ENCODE peak calls at places on chromosomes 1 and 21, in four cellular contexts. Q, X, Y and L are unnamed samples.

GRCh38 chr1:52356818-52357355 is 9.1 kb downstream of the CC2D1B start:
- DNase-seq in Q (no peak), X (no peak), Y (no peak), L (no peak)

GRCh38 chr1:79262745-79263258 is 256.3 kb upstream of the ADGRL4 start:
- DNase-seq in Q (no peak), X (no peak), Y (no peak), L (no peak)

GRCh38 chr1:202593845-202594244 is 116.4 kb downstream of the SYT2 start:
- DNase-seq in Q (no peak), Y (no peak), X (no peak), L (no peak)

GRCh38 chr1:15206418-15207030 is 40.5 kb upstream of the FHAD1 start:
- DNase-seq in Q (no peak), X (no peak), Y (no peak), L (no peak)

GRCh38 chr1:96968582-96969378 is 247.2 kb downstream of the PTBP2 start:
- DNase-seq in Y (no peak), X (peak), Q (no peak), L (no peak)

GRCh38 chr21:29163381-29164115 is 33.1 kb downstream of the MAP3K7CL start:
- DNase-seq in Q (no peak), X (peak), Y (no peak), L (no peak)

GRCh38 chr1:180188103-180188506 is 33.4 kb downstream of the QSOX1 start:
- DNase-seq in Q (peak), Y (no peak), X (peak), L (no peak)

GRCh38 chr1:219120625-219121544 is 52.8 kb upstream of the LYPLAL1 start:
- DNase-seq in Q (no peak), X (peak), Y (no peak), L (peak)

GRCh38 chr1:206547104-206547503 is 39.8 kb downstream of the RASSF5 start:
- DNase-seq in Q (no peak), Y (no peak), X (no peak), L (no peak)

GRCh38 chr1:23100074-23100748 is 68.4 kb downstream of the LUZP1 start:
- DNase-seq in Y (peak), Q (no peak), X (peak), L (no peak)

GRCh38 chr1:23098463-23099170 is 70.0 kb downstream of the LUZP1 start:
- DNase-seq in Y (peak), Q (no peak), X (peak), L (peak)

GRCh38 chr1:23101101-23101827 is 67.4 kb downstream of the LUZP1 start:
- DNase-seq in X (no peak), Q (no peak), Y (no peak), L (no peak)

GRCh38 chr1:23097316-23097715 is 71.3 kb downstream of the LUZP1 start:
- DNase-seq in X (no peak), Q (no peak), Y (no peak), L (no peak)

GRCh38 chr1:23099171-23099536 is 69.5 kb downstream of the LUZP1 start:
- DNase-seq in X (no peak), Y (no peak), Q (no peak), L (no peak)
- H3K27ac ChIP-seq in X (no peak), Y (no peak), Q (no peak), L (no peak)

DNA sequence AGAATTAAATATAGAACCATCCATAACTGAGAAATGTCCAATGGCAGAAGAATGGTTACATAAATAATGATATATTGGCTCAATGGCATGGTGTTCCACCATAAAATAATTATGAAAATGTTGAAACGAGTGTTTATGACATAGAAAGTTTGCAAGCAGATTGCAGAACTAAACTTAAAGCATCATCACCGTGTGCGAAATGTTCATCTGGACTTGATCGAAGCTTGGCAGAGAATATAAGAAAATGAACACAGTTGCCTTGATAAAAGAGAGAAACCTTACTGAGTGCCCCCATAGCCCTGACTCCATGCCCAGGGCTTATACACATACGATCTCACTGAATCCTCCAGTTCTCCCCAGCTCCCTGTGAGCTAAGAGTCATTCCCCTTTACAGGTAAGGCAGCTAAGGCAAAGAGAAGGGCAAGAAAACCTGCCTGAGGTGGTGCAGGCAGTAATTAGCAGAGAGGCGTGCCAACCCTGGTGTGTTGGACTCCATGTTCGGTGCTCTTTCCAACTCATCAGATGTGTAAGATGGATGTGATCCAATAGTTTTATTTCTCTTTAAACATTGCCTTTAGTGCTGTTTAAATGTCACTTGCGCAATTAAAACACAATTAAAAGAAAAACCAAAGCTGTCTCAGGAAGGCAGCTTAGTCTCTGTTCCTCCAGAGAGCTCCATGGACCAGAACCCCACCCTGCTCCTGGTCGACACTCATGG is 21.8 kb upstream of the SPOCD1 start:
- DNase-seq in Y (no peak), X (no peak), Q (no peak), L (no peak)
- H3K4me3 ChIP-seq in Y (no peak), X (no peak), Q (no peak), L (no peak)

GRCh38 chr1:29501227-29501976 is 265.1 kb downstream of the PTPRU start:
- DNase-seq in Y (no peak), Q (no peak), X (peak), L (no peak)
- H3K27ac ChIP-seq in Y (no peak), Q (no peak), X (no peak), L (no peak)

GRCh38 chr1:115838426-115838804 is 2.5 kb downstream of the NHLH2 start:
- DNase-seq in X (no peak), Q (no peak), Y (no peak), L (no peak)
- H3K4me3 ChIP-seq in X (peak), Q (peak), Y (no peak), L (peak)

GRCh38 chr1:85571181-85571540 is 9.4 kb upstream of the CCN1 start:
- DNase-seq in Q (no peak), Y (no peak), X (no peak), L (no peak)
- H3K27ac ChIP-seq in Q (no peak), Y (no peak), X (no peak), L (peak)

DNA sequence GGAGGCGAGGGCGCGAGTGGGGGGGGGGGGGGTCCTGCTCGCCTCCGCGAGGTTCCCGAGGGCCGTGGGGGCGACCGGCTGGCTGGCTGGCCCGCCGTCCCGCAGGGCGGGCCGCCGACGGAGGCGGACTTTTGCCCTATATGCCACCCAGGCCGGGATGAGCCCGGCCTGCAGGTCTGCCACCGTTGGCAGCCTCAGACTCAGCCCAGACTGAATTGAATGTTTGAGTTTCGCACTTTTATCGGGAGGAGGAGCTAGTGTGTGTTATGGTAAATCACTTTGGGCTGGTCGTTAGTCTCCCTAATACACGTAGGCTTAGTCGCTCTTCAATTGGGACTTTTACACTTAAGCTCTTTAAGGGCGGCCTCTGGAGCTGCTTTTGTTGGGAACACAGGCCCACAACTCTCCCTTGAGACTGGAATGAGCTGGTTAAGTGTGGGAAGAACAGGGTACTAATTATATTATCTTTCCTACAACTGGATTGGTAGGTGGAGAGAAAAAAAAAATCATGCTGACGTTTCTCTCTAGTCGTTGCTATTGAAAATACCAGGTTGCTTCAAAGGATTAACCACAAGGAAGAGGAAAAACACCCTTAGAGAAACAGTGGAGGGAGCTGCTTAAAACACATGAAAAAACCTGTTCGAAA is 1.3 kb upstream of the IRF2BP2 start:
- DNase-seq in Y (peak), X (peak), Q (no peak), L (no peak)
- H3K4me3 ChIP-seq in Y (peak), X (peak), Q (peak), L (peak)

GRCh38 chr1:39177641-39178040 is 26.9 kb upstream of the MACF1 start:
- DNase-seq in X (no peak), Q (no peak), Y (no peak), L (no peak)
- H3K27ac ChIP-seq in X (no peak), Q (no peak), Y (no peak), L (peak)

GRCh38 chr1:20633190-20634064 is at the start of gene PINK1:
- DNase-seq in X (peak), Y (peak), Q (peak), L (peak)

GRCh38 chr1:20636785-20637347 is 3.6 kb downstream of the PINK1 start:
- DNase-seq in Q (no peak), X (no peak), Y (no peak), L (no peak)

GRCh38 chr1:20632386-20632785 is 872 bp upstream of the PINK1 start:
- DNase-seq in Q (no peak), Y (no peak), X (peak), L (no peak)

GRCh38 chr1:20634594-20635084 is 1.4 kb downstream of the PINK1 start:
- DNase-seq in Q (peak), Y (peak), X (peak), L (no peak)

GRCh38 chr1:20634065-20634593 is 871 bp downstream of the PINK1 start:
- DNase-seq in X (peak), Q (no peak), Y (peak), L (no peak)
- H3K4me3 ChIP-seq in X (peak), Q (peak), Y (peak), L (peak)

GRCh38 chr21:46636181-46636512 is 673 bp downstream of the PRMT2 start:
- DNase-seq in X (no peak), Q (no peak), Y (no peak), L (no peak)
- H3K27ac ChIP-seq in X (peak), Q (peak), Y (peak), L (peak)

GRCh38 chr1:61641171-61641570 is 83.8 kb downstream of the TM2D1 start:
- DNase-seq in X (no peak), Y (no peak), Q (no peak), L (no peak)
- H3K4me3 ChIP-seq in X (no peak), Y (peak), Q (no peak), L (peak)